ENCODE peak calls at places on chromosomes 6 and 20, in seven cellular contexts. E is thyroid gland; P is uterus; S is tibial artery; B is PC-3; H is CD8-positive, alpha-beta T cell; J is breast epithelium. F is an unnamed sample.

GRCh38 chr6:137086031-137086430 is 41.3 kb upstream of the IL20RA start:
- DNase-seq in E (no peak), P (no peak), S (no peak), B (no peak), H (no peak), J (no peak), F (no peak)

GRCh38 chr20:24917056-24917455 is 32.0 kb upstream of the CST7 start:
- DNase-seq in E (no peak), P (no peak), S (no peak), B (no peak), H (no peak), J (no peak), F (no peak)

GRCh38 chr6:7559196-7559595 is 17.7 kb downstream of the DSP start:
- DNase-seq in E (no peak), P (no peak), S (no peak), B (no peak), H (no peak), J (no peak), F (no peak)

GRCh38 chr6:168138436-168138835 is 59.4 kb upstream of the FRMD1 start:
- DNase-seq in E (no peak), P (no peak), S (no peak), B (no peak), H (no peak), J (peak; percentile 10), F (no peak)

GRCh38 chr6:39228992-39229767 is at the start of gene KCNK5:
- DNase-seq in E (peak; percentile 91), P (peak; percentile 46), S (peak; percentile 70), B (peak; percentile 57), H (peak; percentile 44), J (peak; percentile 58), F (peak; percentile 87)

GRCh38 chr20:1121439-1121838 is 3.0 kb downstream of the PSMF1 start:
- DNase-seq in E (no peak), P (no peak), S (no peak), B (no peak), H (no peak), J (no peak), F (no peak)

GRCh38 chr6:104579464-104579863 is 280.3 kb downstream of the HACE1 start:
- DNase-seq in E (no peak), P (no peak), S (no peak), B (no peak), H (no peak), J (no peak), F (no peak)

GRCh38 chr20:46945465-46945864 is 50.8 kb downstream of the EYA2 start:
- DNase-seq in E (peak; percentile 67), P (no peak), S (no peak), B (peak; percentile 9), H (no peak), J (no peak), F (no peak)

GRCh38 chr6:47083586-47084047 is 41.5 kb upstream of the ADGRF1 start:
- DNase-seq in E (peak; percentile 86), P (peak; percentile 95), S (peak; percentile 85), B (peak; percentile 47), H (no peak), J (peak; percentile 81), F (peak; percentile 82)

DNA sequence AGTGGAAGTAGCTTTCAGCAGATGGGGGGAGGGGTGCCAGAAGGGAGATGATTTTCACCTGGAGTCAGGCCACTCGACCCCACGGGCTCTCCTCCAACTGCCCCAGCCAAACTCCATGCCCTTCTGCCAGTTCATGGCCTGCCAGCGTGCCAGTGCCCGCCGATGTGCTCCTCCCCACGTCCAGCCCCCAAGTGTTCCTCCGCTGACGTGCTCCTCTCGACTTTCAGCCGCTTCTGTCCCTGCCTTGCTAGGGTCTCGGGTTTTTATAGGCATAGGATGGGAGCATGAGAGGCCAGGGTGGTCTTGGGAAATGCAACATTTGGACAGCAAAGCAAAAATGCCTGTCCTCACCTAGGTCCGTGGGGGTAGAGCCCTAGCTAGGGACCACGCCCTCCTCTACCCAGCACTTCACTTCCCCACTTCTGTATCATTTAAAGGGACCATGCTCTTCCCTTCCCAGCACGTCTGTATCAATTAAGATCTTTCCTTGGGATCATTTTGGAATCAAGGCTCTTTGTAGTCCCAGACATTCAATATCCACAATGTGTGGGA is 54.4 kb downstream of the PRND start:
- DNase-seq in E (no peak), P (no peak), S (no peak), B (no peak), H (no peak), J (no peak), F (no peak)
- H3K27me3 ChIP-seq in E (no peaks in the 10 kb centered on the region), P (no peaks in the 10 kb centered on the region), S (no peaks in the 10 kb centered on the region), B (no peaks in the 10 kb centered on the region), H (no peaks in the 10 kb centered on the region), J (no peaks in the 10 kb centered on the region), F (no peaks in the 10 kb centered on the region)

GRCh38 chr20:41005361-41005729 is 23.3 kb upstream of the TOP1 start:
- DNase-seq in E (peak; percentile 71), P (peak; percentile 91), S (peak; percentile 93), B (peak; percentile 99), H (no peak), J (peak; percentile 93), F (peak; percentile 80)
- TF ChIP-seq CTCF in E (no peak), P (no peak), S (no peak), B (no peak), H (no peak), J (no peak), F (no peak)

DNA sequence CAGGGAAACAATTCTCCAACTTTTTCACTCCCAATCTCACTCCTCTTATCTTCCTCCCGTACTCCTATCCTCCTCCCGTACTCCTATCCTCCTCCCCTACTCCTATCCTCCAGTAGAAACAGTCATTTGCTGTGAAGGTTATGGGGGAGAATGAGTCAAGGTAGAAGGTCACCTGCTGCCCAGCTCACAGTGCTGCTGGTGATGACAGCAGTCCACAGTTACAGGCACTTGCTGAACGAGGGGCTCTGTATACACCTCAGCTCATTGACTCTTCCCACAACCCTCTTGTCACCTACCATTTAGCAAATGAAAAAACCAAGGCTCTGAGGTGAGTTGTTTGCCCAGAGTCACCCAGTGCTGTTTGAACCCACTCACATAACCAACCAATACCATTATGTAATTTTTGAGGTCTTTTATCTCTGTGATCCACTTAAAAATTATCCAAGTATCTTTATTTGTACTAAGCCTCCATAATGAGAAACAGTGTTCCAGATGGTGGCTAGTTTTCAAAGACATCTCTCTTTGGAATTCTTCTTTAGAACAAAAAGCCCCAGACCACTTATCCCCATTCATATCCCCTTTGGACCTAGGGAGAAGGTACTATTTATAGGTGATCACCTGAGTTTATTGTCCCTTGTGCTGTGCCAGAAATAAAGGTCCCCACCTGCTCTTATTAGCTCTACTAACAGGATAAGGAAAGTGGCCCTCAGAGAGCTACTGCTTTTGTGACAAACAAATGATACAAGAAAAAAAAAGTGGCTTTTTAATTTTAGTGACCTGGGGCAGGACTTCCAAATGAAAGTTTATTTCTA is 53.2 kb downstream of the PTPN1 start:
- DNase-seq in E (no peak), P (no peak), S (no peak), B (no peak), H (no peak), J (no peak), F (no peak)
- H3K4me1 ChIP-seq in E (peaks cover 4% of the 10 kb centered on the region), P (no peaks in the 10 kb centered on the region), S (peaks cover 7% of the 10 kb centered on the region), B (peaks cover 33% of the 10 kb centered on the region), H (no peaks in the 10 kb centered on the region), J (no peaks in the 10 kb centered on the region), F (peaks cover 32% of the 10 kb centered on the region)

GRCh38 chr20:38723982-38724602 is at the start of gene SLC32A1:
- DNase-seq in E (no peak), P (no peak), S (no peak), B (no peak), H (no peak), J (no peak), F (no peak)
- H3K27me3 ChIP-seq in E (peaks cover 36% of the 10 kb centered on the region), P (peaks cover 13% of the 10 kb centered on the region), S (no peaks in the 10 kb centered on the region), B (peaks cover 76% of the 10 kb centered on the region), H (peaks cover 45% of the 10 kb centered on the region), J (peaks cover 99% of the 10 kb centered on the region), F (peaks cover 100% of the 10 kb centered on the region)

GRCh38 chr6:170000071-170000843 is 248.8 kb downstream of the ERMARD start:
- DNase-seq in E (no peak), P (no peak), S (no peak), B (no peak), H (no peak), J (no peak), F (no peak)

GRCh38 chr6:169999367-169999766 is 247.9 kb downstream of the ERMARD start:
- DNase-seq in E (no peak), P (no peak), S (no peak), B (no peak), H (no peak), J (no peak), F (no peak)

GRCh38 chr6:170004585-170005210 is 253.3 kb downstream of the ERMARD start:
- DNase-seq in E (no peak), P (no peak), S (no peak), B (no peak), H (no peak), J (no peak), F (no peak)

GRCh38 chr6:170005680-170006470 is 254.5 kb downstream of the ERMARD start:
- DNase-seq in E (no peak), P (no peak), S (no peak), B (no peak), H (no peak), J (no peak), F (peak; percentile 32)

GRCh38 chr6:170003027-170003426 is 251.6 kb downstream of the ERMARD start:
- DNase-seq in E (no peak), P (no peak), S (no peak), B (no peak), H (no peak), J (no peak), F (no peak)
- TF ChIP-seq CTCF in E (no peak), P (no peak), S (no peak), B (peak; percentile 11), H (no peak), J (no peak), F (no peak)

DNA sequence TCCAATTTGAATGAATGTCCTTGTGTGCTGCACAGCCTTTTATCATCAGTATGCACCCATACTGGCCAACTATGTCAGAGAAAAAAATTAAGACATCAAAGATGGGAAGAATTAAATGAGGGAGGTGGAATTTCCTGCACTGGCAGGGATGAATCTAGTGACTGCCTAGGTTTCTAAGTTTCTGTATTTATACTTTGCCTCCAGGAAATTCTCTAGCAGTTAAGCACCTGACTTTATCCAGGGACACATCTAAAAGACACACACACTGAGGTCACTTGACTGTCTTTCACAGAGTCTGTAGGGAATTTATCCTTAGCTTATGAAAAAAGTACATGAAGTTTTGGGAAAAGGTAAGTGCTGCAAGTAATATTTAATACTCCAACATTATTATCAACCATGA is 636.5 kb upstream of the PTCHD4 start:
- DNase-seq in E (no peak), P (no peak), S (no peak), B (peak; percentile 19), H (no peak), J (no peak), F (no peak)
- H3K4me1 ChIP-seq in E (no peaks in the 10 kb centered on the region), P (no peaks in the 10 kb centered on the region), S (no peaks in the 10 kb centered on the region), B (peaks cover 35% of the 10 kb centered on the region), H (no peaks in the 10 kb centered on the region), J (no peaks in the 10 kb centered on the region), F (no peaks in the 10 kb centered on the region)

DNA sequence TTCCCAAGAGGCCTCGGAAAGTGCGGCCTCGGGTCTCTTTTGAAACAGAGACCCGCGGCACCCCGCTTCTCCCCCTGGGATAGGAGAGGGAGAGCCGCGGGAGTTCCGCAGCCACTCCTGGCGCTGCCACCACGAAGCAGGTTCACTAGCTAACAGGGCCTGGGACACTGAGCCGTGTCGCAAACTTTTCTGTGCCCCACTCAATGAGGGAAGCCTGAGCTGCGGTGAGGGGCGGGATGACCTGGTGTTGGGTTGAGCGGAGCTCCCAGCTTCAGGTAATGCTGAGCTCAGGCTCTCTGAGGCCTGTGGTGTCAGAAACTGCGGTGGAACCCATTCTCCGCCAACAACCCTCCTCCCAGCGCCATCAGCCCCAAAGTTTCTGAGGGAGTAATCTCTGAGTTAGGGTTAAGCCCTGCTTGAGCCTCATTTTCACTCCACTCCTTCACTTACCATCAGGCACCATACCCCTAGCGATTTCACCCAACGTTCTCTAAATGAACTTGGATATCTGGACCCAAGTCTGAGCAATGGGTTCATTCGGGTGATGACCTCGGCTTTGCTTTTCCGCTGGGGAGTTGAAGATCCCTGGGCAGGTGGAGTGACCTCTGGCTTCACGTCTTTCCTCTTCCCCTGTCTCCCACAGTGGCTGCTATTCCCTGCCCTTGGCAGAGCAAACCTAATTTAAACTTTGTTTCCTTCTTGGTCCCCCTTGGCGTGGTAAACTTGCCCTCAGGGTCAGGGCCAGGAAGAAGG is 7.6 kb upstream of the TFAP2A start:
- DNase-seq in E (no peak), P (no peak), S (no peak), B (no peak), H (no peak), J (no peak), F (no peak)
- H3K27me3 ChIP-seq in E (peaks cover 61% of the 10 kb centered on the region), P (no peaks in the 10 kb centered on the region), S (peaks cover 3% of the 10 kb centered on the region), B (no peaks in the 10 kb centered on the region), H (peaks cover 80% of the 10 kb centered on the region), J (peaks cover 40% of the 10 kb centered on the region), F (peaks cover 87% of the 10 kb centered on the region)